ENCODE peak calls at places on chromosomes 2 and 18, in four cellular contexts. K is AG09319; L is activated CD4-positive, CD25-positive, alpha-beta regulatory T cell treated with anti-CD3 and anti-CD28 coated beads, Interleukin-2, amount 50 U/mL, for 16 hours; O is tibial artery. E is an unnamed sample.

GRCh38 chr2:159054985-159055384 is 86.5 kb downstream of the TANC1 start:
- DNase-seq in O (no peak), L (no peak), K (no peak), E (no peak)

GRCh38 chr2:167823066-167823465 is 424.3 kb downstream of the STK39 start:
- DNase-seq in L (no peak), K (no peak), O (no peak), E (no peak)

GRCh38 chr18:9663377-9663776 is 44.7 kb upstream of the RAB31 start:
- DNase-seq in L (no peak), O (no peak), K (no peak), E (no peak)

GRCh38 chr2:97868986-97869721 is 126.6 kb downstream of the TMEM131 start:
- DNase-seq in K (peak; percentile 79), L (no peak), O (no peak), E (peak; percentile 84)

GRCh38 chr2:236998250-236998649 is 87.4 kb upstream of the COPS8 start:
- DNase-seq in L (no peak), K (no peak), O (no peak), E (peak; percentile 28)

GRCh38 chr2:158319269-158319668 is 137.3 kb downstream of the CCDC148 start:
- DNase-seq in K (no peak), O (no peak), L (no peak), E (no peak)

GRCh38 chr2:237686659-237687136 is 59.3 kb downstream of the LRRFIP1 start:
- DNase-seq in K (no peak), O (no peak), L (no peak), E (peak; percentile 45)

GRCh38 chr2:168961450-168962229 is 60.5 kb downstream of the G6PC2 start:
- DNase-seq in K (peak; percentile 32), L (no peak), O (no peak), E (peak; percentile 92)

GRCh38 chr2:119704670-119705120 is 25.7 kb downstream of the TMEM177 start:
- DNase-seq in O (no peak), L (no peak), K (no peak), E (no peak)

GRCh38 chr2:101958071-101958470 is 33.7 kb upstream of the IL1R2 start:
- DNase-seq in K (no peak), L (no peak), O (no peak), E (peak; percentile 78)

GRCh38 chr2:172373076-172373475 is 54.3 kb upstream of the ITGA6 start:
- DNase-seq in K (no peak), O (no peak), L (no peak), E (no peak)

GRCh38 chr18:9987931-9988330 is 74.1 kb downstream of the VAPA start:
- DNase-seq in K (no peak), O (no peak), L (no peak), E (no peak)

GRCh38 chr18:10432781-10433180 is 21.7 kb upstream of the APCDD1 start:
- DNase-seq in K (no peak), L (no peak), O (peak; percentile 28), E (no peak)

GRCh38 chr2:129253461-129253812 is 726.0 kb upstream of the RAB6C start:
- DNase-seq in O (no peak), K (no peak), L (no peak), E (no peak)

GRCh38 chr18:42807852-42808251 is 307.6 kb downstream of the RIT2 start:
- DNase-seq in K (no peak), L (no peak), O (no peak), E (peak; percentile 5)

GRCh38 chr2:159030674-159031380 is 62.4 kb downstream of the TANC1 start:
- DNase-seq in L (no peak), O (peak; percentile 32), K (peak; percentile 57), E (peak; percentile 76)

GRCh38 chr2:2620604-2621003 is 289.5 kb upstream of the MYT1L start:
- DNase-seq in O (no peak), L (no peak), K (no peak), E (no peak)

GRCh38 chr2:16645771-16646559 is 19.7 kb downstream of the CYRIA start:
- DNase-seq in K (no peak), L (no peak), O (no peak), E (peak; percentile 12)

GRCh38 chr18:25962176-25962575 is 128.2 kb downstream of the SS18 start:
- DNase-seq in L (no peak), O (no peak), K (no peak), E (no peak)

GRCh38 chr2:54708584-54709340 is 14.7 kb upstream of the EML6 start:
- DNase-seq in O (peak; percentile 51), L (no peak), K (no peak), E (peak; percentile 37)

GRCh38 chr2:7767902-7768301 is 850.7 kb downstream of the RNF144A start:
- DNase-seq in L (no peak), O (no peak), K (no peak), E (no peak)

GRCh38 chr18:8609711-8610441 is 639 bp downstream of the RAB12 start:
- DNase-seq in L (no peak), O (no peak), K (no peak), E (no peak)

GRCh38 chr18:65429601-65430000 is 321.2 kb upstream of the CDH7 start:
- DNase-seq in O (no peak), K (no peak), L (no peak), E (no peak)

GRCh38 chr2:3179208-3179607 is 198.4 kb downstream of the EIPR1 start:
- DNase-seq in O (no peak), L (no peak), K (no peak), E (no peak)

GRCh38 chr2:122734756-122735155 is 979.3 kb downstream of the TSN start:
- DNase-seq in L (no peak), O (no peak), K (no peak), E (peak; percentile 45)

GRCh38 chr18:11885278-11885991 is 22.7 kb downstream of the MPPE1 start:
- DNase-seq in L (no peak), K (no peak), O (no peak), E (no peak)

GRCh38 chr18:74901347-74902169 is 303.9 kb downstream of the ZNF407 start:
- DNase-seq in K (no peak), O (no peak), L (no peak), E (peak; percentile 31)

GRCh38 chr2:39497077-39497867 is 60.2 kb upstream of the MAP4K3 start:
- DNase-seq in O (no peak), K (no peak), L (no peak), E (no peak)